ENCODE peak calls at places on chromosomes 6 and 20, in seven cellular contexts. One of them, this sample, is unnamed.

GRCh38 chr20:38178065-38178471 is 13.0 kb upstream of the TGM2 start:
- DNase-seq in H1: no peak
- DNase-seq in GM12878: no peak
- DNase-seq in HepG2: no peak
- DNase-seq in A549: no peak
- DNase-seq in K562: no peak
- DNase-seq in SK-N-SH: no peak
- DNase-seq in this sample: peak

GRCh38 chr20:7765221-7765620 is 175.0 kb downstream of the HAO1 start:
- DNase-seq in K562: no peak
- DNase-seq in H1: no peak
- DNase-seq in A549: no peak
- DNase-seq in HepG2: no peak
- DNase-seq in SK-N-SH: no peak
- DNase-seq in GM12878: no peak
- DNase-seq in this sample: no peak

GRCh38 chr6:156778615-156779205 is 1.5 kb downstream of the ARID1B start:
- DNase-seq in GM12878: no peak
- DNase-seq in A549: no peak
- DNase-seq in H1: no peak
- DNase-seq in K562: no peak
- DNase-seq in SK-N-SH: no peak
- DNase-seq in HepG2: peak
- DNase-seq in this sample: no peak

GRCh38 chr20:38927902-38928578 is 1.8 kb downstream of the FAM83D start:
- DNase-seq in K562: no peak
- DNase-seq in A549: no peak
- DNase-seq in GM12878: no peak
- DNase-seq in H1: no peak
- DNase-seq in SK-N-SH: no peak
- DNase-seq in HepG2: no peak
- DNase-seq in this sample: no peak

GRCh38 chr20:41476446-41476845 is 109.8 kb upstream of the EMILIN3 start:
- DNase-seq in GM12878: no peak
- DNase-seq in A549: no peak
- DNase-seq in H1: no peak
- DNase-seq in K562: no peak
- DNase-seq in HepG2: no peak
- DNase-seq in SK-N-SH: no peak
- DNase-seq in this sample: no peak

GRCh38 chr6:1402868-1403267 is 13.5 kb downstream of the FOXF2 start:
- DNase-seq in A549: no peak
- DNase-seq in HepG2: no peak
- DNase-seq in GM12878: no peak
- DNase-seq in SK-N-SH: no peak
- DNase-seq in H1: no peak
- DNase-seq in K562: no peak
- DNase-seq in this sample: no peak

GRCh38 chr6:7541175-7542064 is at the start of gene DSP:
- DNase-seq in HepG2: peak
- DNase-seq in K562: peak
- DNase-seq in H1: peak
- DNase-seq in SK-N-SH: peak
- DNase-seq in GM12878: no peak
- DNase-seq in A549: peak
- DNase-seq in this sample: no peak

GRCh38 chr6:53128842-53129241 is 19.8 kb downstream of the GCM1 start:
- DNase-seq in HepG2: no peak
- DNase-seq in GM12878: no peak
- DNase-seq in SK-N-SH: no peak
- DNase-seq in K562: no peak
- DNase-seq in H1: no peak
- DNase-seq in A549: no peak
- DNase-seq in this sample: no peak

GRCh38 chr20:44402391-44403193 is 47.1 kb downstream of the HNF4A start:
- DNase-seq in A549: no peak
- DNase-seq in H1: no peak
- DNase-seq in HepG2: peak
- DNase-seq in SK-N-SH: peak
- DNase-seq in K562: no peak
- DNase-seq in GM12878: no peak
- DNase-seq in this sample: no peak

GRCh38 chr6:133512410-133513016 is 271.4 kb downstream of the EYA4 start:
- DNase-seq in HepG2: peak
- DNase-seq in H1: no peak
- DNase-seq in K562: peak
- DNase-seq in GM12878: no peak
- DNase-seq in SK-N-SH: peak
- DNase-seq in A549: peak
- DNase-seq in this sample: peak

GRCh38 chr6:32815996-32816395 is 806 bp downstream of the HLA-DOB start:
- DNase-seq in K562: no peak
- DNase-seq in H1: no peak
- DNase-seq in A549: no peak
- DNase-seq in SK-N-SH: no peak
- DNase-seq in GM12878: peak
- DNase-seq in HepG2: no peak
- DNase-seq in this sample: no peak

GRCh38 chr6:168684471-168684870 is 243.5 kb downstream of the SMOC2 start:
- DNase-seq in H1: no peak
- DNase-seq in A549: no peak
- DNase-seq in SK-N-SH: no peak
- DNase-seq in HepG2: no peak
- DNase-seq in GM12878: no peak
- DNase-seq in K562: no peak
- DNase-seq in this sample: no peak

GRCh38 chr6:136226674-136227377 is 23.3 kb downstream of the MTFR2 start:
- DNase-seq in HepG2: peak
- DNase-seq in A549: no peak
- DNase-seq in K562: peak
- DNase-seq in SK-N-SH: no peak
- DNase-seq in H1: no peak
- DNase-seq in GM12878: no peak
- DNase-seq in this sample: peak

GRCh38 chr6:10347561-10348327 is 67.1 kb downstream of the TFAP2A start:
- DNase-seq in GM12878: no peak
- DNase-seq in H1: no peak
- DNase-seq in A549: peak
- DNase-seq in K562: no peak
- DNase-seq in SK-N-SH: no peak
- DNase-seq in HepG2: no peak
- DNase-seq in this sample: peak

GRCh38 chr6:46410330-46410953 is 80.8 kb downstream of the RCAN2 start:
- DNase-seq in H1: no peak
- DNase-seq in SK-N-SH: peak
- DNase-seq in GM12878: peak
- DNase-seq in K562: peak
- DNase-seq in HepG2: peak
- DNase-seq in A549: no peak
- DNase-seq in this sample: peak
- TF ChIP-seq RFX5 in H1: no peak
- TF ChIP-seq RFX5 in SK-N-SH: peak
- TF ChIP-seq RFX5 in GM12878: no peak
- TF ChIP-seq RFX5 in K562: peak
- TF ChIP-seq RFX5 in HepG2: no peak
- TF ChIP-seq RFX5 in A549: no peak
- TF ChIP-seq RFX5 in this sample: no peak

GRCh38 chr6:81752969-81753708 is 658 bp upstream of the TENT5A start:
- DNase-seq in K562: peak
- DNase-seq in SK-N-SH: peak
- DNase-seq in GM12878: no peak
- DNase-seq in H1: no peak
- DNase-seq in A549: peak
- DNase-seq in HepG2: peak
- DNase-seq in this sample: peak
- TF ChIP-seq RFX5 in K562: no peak
- TF ChIP-seq RFX5 in SK-N-SH: no peak
- TF ChIP-seq RFX5 in GM12878: no peak
- TF ChIP-seq RFX5 in H1: no peak
- TF ChIP-seq RFX5 in A549: peak
- TF ChIP-seq RFX5 in HepG2: no peak
- TF ChIP-seq RFX5 in this sample: no peak

GRCh38 chr20:32208499-32209154 is 947 bp downstream of the POFUT1 start:
- DNase-seq in H1: no peak
- DNase-seq in SK-N-SH: no peak
- DNase-seq in K562: no peak
- DNase-seq in A549: no peak
- DNase-seq in GM12878: no peak
- DNase-seq in HepG2: no peak
- DNase-seq in this sample: no peak

GRCh38 chr20:32207626-32208498 is at the start of the genes PLAGL2 and POFUT1:
- DNase-seq in H1: no peak
- DNase-seq in SK-N-SH: peak
- DNase-seq in GM12878: peak
- DNase-seq in K562: peak
- DNase-seq in A549: peak
- DNase-seq in HepG2: peak
- DNase-seq in this sample: peak

GRCh38 chr20:32205502-32206382 is 1.8 kb downstream of the PLAGL2 start:
- DNase-seq in H1: no peak
- DNase-seq in GM12878: no peak
- DNase-seq in A549: no peak
- DNase-seq in HepG2: no peak
- DNase-seq in SK-N-SH: peak
- DNase-seq in K562: no peak
- DNase-seq in this sample: peak

GRCh38 chr20:32206383-32207210 is 946 bp downstream of the PLAGL2 start:
- DNase-seq in A549: no peak
- DNase-seq in H1: no peak
- DNase-seq in GM12878: no peak
- DNase-seq in K562: no peak
- DNase-seq in SK-N-SH: peak
- DNase-seq in HepG2: no peak
- DNase-seq in this sample: no peak

DNA sequence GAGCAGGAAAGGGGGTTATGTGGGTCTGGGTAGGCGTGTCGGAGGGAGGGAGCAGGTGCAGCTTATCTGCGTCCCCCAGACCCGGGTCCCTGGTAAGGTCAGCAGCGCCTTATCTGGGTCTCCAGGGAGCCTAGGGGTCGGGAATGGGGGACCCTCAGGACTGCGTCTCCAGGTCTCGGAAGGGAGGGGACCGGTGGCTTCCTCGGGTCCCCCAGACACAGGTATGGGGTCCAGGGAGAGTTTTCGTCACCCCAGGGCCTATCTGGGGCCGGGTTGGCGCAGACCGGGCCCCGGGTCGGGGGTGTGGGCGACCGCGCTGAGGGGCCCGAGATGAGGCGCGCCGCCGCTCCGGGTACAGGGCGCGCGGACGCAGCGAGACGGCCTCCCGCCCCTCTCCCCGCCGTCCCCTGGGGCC is 325 bp downstream of the PLAGL2 start:
- DNase-seq in A549: peak
- DNase-seq in H1: no peak
- DNase-seq in SK-N-SH: no peak
- DNase-seq in HepG2: no peak
- DNase-seq in GM12878: no peak
- DNase-seq in K562: no peak
- DNase-seq in this sample: no peak
- TF ChIP-seq RFX5 in A549: no peak
- TF ChIP-seq RFX5 in H1: no peak
- TF ChIP-seq RFX5 in SK-N-SH: no peak
- TF ChIP-seq RFX5 in HepG2: no peak
- TF ChIP-seq RFX5 in GM12878: no peak
- TF ChIP-seq RFX5 in K562: no peak
- TF ChIP-seq RFX5 in this sample: no peak

GRCh38 chr6:68427630-68428029 is 207.5 kb upstream of the ADGRB3 start:
- DNase-seq in GM12878: no peak
- DNase-seq in A549: no peak
- DNase-seq in K562: no peak
- DNase-seq in H1: no peak
- DNase-seq in HepG2: no peak
- DNase-seq in SK-N-SH: no peak
- DNase-seq in this sample: peak
- TF ChIP-seq RFX5 in GM12878: no peak
- TF ChIP-seq RFX5 in A549: no peak
- TF ChIP-seq RFX5 in K562: no peak
- TF ChIP-seq RFX5 in H1: no peak
- TF ChIP-seq RFX5 in HepG2: no peak
- TF ChIP-seq RFX5 in SK-N-SH: no peak
- TF ChIP-seq RFX5 in this sample: no peak

GRCh38 chr20:18988701-18989100 is 175.1 kb downstream of the SCP2D1 start:
- DNase-seq in GM12878: no peak
- DNase-seq in HepG2: no peak
- DNase-seq in SK-N-SH: no peak
- DNase-seq in K562: no peak
- DNase-seq in H1: no peak
- DNase-seq in A549: no peak
- DNase-seq in this sample: no peak

GRCh38 chr20:18989736-18990474 is 176.3 kb downstream of the SCP2D1 start:
- DNase-seq in A549: no peak
- DNase-seq in K562: no peak
- DNase-seq in SK-N-SH: no peak
- DNase-seq in GM12878: no peak
- DNase-seq in H1: no peak
- DNase-seq in HepG2: no peak
- DNase-seq in this sample: no peak

GRCh38 chr20:18986895-18987580 is 173.5 kb downstream of the SCP2D1 start:
- DNase-seq in GM12878: no peak
- DNase-seq in SK-N-SH: no peak
- DNase-seq in H1: no peak
- DNase-seq in HepG2: no peak
- DNase-seq in A549: no peak
- DNase-seq in K562: no peak
- DNase-seq in this sample: no peak

GRCh38 chr20:18986146-18986830 is 172.7 kb downstream of the SCP2D1 start:
- DNase-seq in HepG2: no peak
- DNase-seq in K562: no peak
- DNase-seq in H1: no peak
- DNase-seq in A549: no peak
- DNase-seq in SK-N-SH: no peak
- DNase-seq in GM12878: no peak
- DNase-seq in this sample: no peak

DNA sequence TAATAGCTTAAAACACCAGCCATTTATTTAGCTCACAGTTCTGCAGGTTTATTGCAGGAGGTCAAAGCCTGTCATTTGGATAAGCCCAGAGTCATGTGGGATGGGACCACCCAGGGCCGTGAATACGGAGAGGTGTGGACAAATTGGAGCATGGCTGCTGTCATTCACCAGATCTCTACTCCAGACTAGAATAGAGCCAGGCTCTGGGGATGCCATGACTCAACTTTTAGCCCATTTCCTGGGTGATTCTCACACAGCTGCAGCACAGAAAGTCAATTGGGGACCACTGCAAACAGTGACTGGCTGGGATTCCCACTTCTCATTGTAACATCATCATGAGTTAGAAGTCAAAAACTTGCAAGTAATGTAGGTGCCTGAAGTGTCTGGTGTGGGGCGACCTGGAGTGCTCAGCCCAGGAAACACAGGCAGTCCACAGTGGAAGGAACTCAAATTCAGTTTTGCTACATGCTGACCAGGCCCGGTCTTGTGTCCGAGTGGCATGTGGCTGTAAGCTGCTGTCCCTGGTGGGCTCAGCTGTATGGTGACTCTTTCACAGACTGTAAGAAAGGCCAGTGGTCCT is 174.3 kb downstream of the SCP2D1 start:
- DNase-seq in HepG2: no peak
- DNase-seq in A549: no peak
- DNase-seq in K562: no peak
- DNase-seq in SK-N-SH: no peak
- DNase-seq in H1: no peak
- DNase-seq in GM12878: no peak
- DNase-seq in this sample: no peak
- TF ChIP-seq RFX5 in HepG2: no peak
- TF ChIP-seq RFX5 in A549: no peak
- TF ChIP-seq RFX5 in K562: no peak
- TF ChIP-seq RFX5 in SK-N-SH: no peak
- TF ChIP-seq RFX5 in H1: no peak
- TF ChIP-seq RFX5 in GM12878: no peak
- TF ChIP-seq RFX5 in this sample: no peak